ENCODE peak calls at places on chromosome 15, in five cellular contexts. One of them, this sample, is unnamed.
A peak's percentile ranks its signal among the peaks of the same experiment; 100 is the strongest.

GRCh38 chr15:31374489-31374888 is 47.9 kb downstream of the KLF13 start:
- DNase-seq in HFF-Myc: no peak
- DNase-seq in stimulated activated naive B cell treated with anti-CD40 and anti-IgM and Interleukin-4, amounts not matched to agents 10 μg/mL and 1 μg/mL and 100 μg/mL, for 72 hours: no peak
- DNase-seq in T1000: no peak
- DNase-seq in GM06990: no peak
- DNase-seq in this sample: no peak

GRCh38 chr15:88833688-88834087 is 30.5 kb downstream of the ACAN start:
- DNase-seq in HFF-Myc: no peak
- DNase-seq in GM06990: no peak
- DNase-seq in stimulated activated naive B cell treated with anti-CD40 and anti-IgM and Interleukin-4, amounts not matched to agents 10 μg/mL and 1 μg/mL and 100 μg/mL, for 72 hours: no peak
- DNase-seq in T1000: no peak
- DNase-seq in this sample: no peak

GRCh38 chr15:48939686-48940085 is 24.0 kb downstream of the SHC4 start:
- DNase-seq in stimulated activated naive B cell treated with anti-CD40 and anti-IgM and Interleukin-4, amounts not matched to agents 10 μg/mL and 1 μg/mL and 100 μg/mL, for 72 hours: no peak
- DNase-seq in GM06990: no peak
- DNase-seq in T1000: peak; percentile 38
- DNase-seq in HFF-Myc: peak; percentile 91
- DNase-seq in this sample: no peak

GRCh38 chr15:51024735-51025453 is 69.8 kb downstream of the TNFAIP8L3 start:
- DNase-seq in GM06990: no peak
- DNase-seq in HFF-Myc: no peak
- DNase-seq in stimulated activated naive B cell treated with anti-CD40 and anti-IgM and Interleukin-4, amounts not matched to agents 10 μg/mL and 1 μg/mL and 100 μg/mL, for 72 hours: no peak
- DNase-seq in T1000: no peak
- DNase-seq in this sample: no peak

GRCh38 chr15:84643838-84644237 is 10.2 kb downstream of the WDR73 start:
- DNase-seq in GM06990: no peak
- DNase-seq in stimulated activated naive B cell treated with anti-CD40 and anti-IgM and Interleukin-4, amounts not matched to agents 10 μg/mL and 1 μg/mL and 100 μg/mL, for 72 hours: no peak
- DNase-seq in HFF-Myc: no peak
- DNase-seq in T1000: no peak
- DNase-seq in this sample: no peak

GRCh38 chr15:25441111-25441510 is 2.3 kb upstream of the UBE3A start:
- DNase-seq in stimulated activated naive B cell treated with anti-CD40 and anti-IgM and Interleukin-4, amounts not matched to agents 10 μg/mL and 1 μg/mL and 100 μg/mL, for 72 hours: no peak
- DNase-seq in HFF-Myc: no peak
- DNase-seq in T1000: no peak
- DNase-seq in GM06990: no peak
- DNase-seq in this sample: no peak

GRCh38 chr15:22844421-22845288 is 6.2 kb downstream of the NIPA2 start:
- DNase-seq in HFF-Myc: no peak
- DNase-seq in T1000: no peak
- DNase-seq in stimulated activated naive B cell treated with anti-CD40 and anti-IgM and Interleukin-4, amounts not matched to agents 10 μg/mL and 1 μg/mL and 100 μg/mL, for 72 hours: no peak
- DNase-seq in GM06990: no peak
- DNase-seq in this sample: no peak

GRCh38 chr15:59276225-59277178 is 69.9 kb downstream of the LDHAL6B start:
- DNase-seq in stimulated activated naive B cell treated with anti-CD40 and anti-IgM and Interleukin-4, amounts not matched to agents 10 μg/mL and 1 μg/mL and 100 μg/mL, for 72 hours: no peak
- DNase-seq in T1000: no peak
- DNase-seq in GM06990: no peak
- DNase-seq in HFF-Myc: no peak
- DNase-seq in this sample: no peak

GRCh38 chr15:66196565-66196964 is 57.0 kb downstream of the MEGF11 start:
- DNase-seq in GM06990: no peak
- DNase-seq in stimulated activated naive B cell treated with anti-CD40 and anti-IgM and Interleukin-4, amounts not matched to agents 10 μg/mL and 1 μg/mL and 100 μg/mL, for 72 hours: no peak
- DNase-seq in HFF-Myc: peak; percentile 2
- DNase-seq in T1000: no peak
- DNase-seq in this sample: no peak

GRCh38 chr15:66652806-66653205 is 49.2 kb upstream of the SMAD6 start:
- DNase-seq in T1000: no peak
- DNase-seq in HFF-Myc: no peak
- DNase-seq in GM06990: no peak
- DNase-seq in stimulated activated naive B cell treated with anti-CD40 and anti-IgM and Interleukin-4, amounts not matched to agents 10 μg/mL and 1 μg/mL and 100 μg/mL, for 72 hours: no peak
- DNase-seq in this sample: no peak

GRCh38 chr15:74725241-74725774 is at the start of gene CYP1A1:
- DNase-seq in GM06990: no peak
- DNase-seq in stimulated activated naive B cell treated with anti-CD40 and anti-IgM and Interleukin-4, amounts not matched to agents 10 μg/mL and 1 μg/mL and 100 μg/mL, for 72 hours: peak; percentile 10
- DNase-seq in T1000: no peak
- DNase-seq in HFF-Myc: no peak
- DNase-seq in this sample: no peak

GRCh38 chr15:69298697-69299441 is at the start of gene PAQR5:
- DNase-seq in GM06990: no peak
- DNase-seq in HFF-Myc: no peak
- DNase-seq in T1000: no peak
- DNase-seq in stimulated activated naive B cell treated with anti-CD40 and anti-IgM and Interleukin-4, amounts not matched to agents 10 μg/mL and 1 μg/mL and 100 μg/mL, for 72 hours: no peak
- DNase-seq in this sample: no peak

GRCh38 chr15:101326462-101327146 is 31.6 kb upstream of the SNRPA1 start:
- DNase-seq in HFF-Myc: no peak
- DNase-seq in GM06990: no peak
- DNase-seq in stimulated activated naive B cell treated with anti-CD40 and anti-IgM and Interleukin-4, amounts not matched to agents 10 μg/mL and 1 μg/mL and 100 μg/mL, for 72 hours: no peak
- DNase-seq in T1000: no peak
- DNase-seq in this sample: no peak

GRCh38 chr15:58115692-58116091 is 22.5 kb upstream of the AQP9 start:
- DNase-seq in T1000: no peak
- DNase-seq in HFF-Myc: no peak
- DNase-seq in GM06990: no peak
- DNase-seq in stimulated activated naive B cell treated with anti-CD40 and anti-IgM and Interleukin-4, amounts not matched to agents 10 μg/mL and 1 μg/mL and 100 μg/mL, for 72 hours: no peak
- DNase-seq in this sample: no peak

GRCh38 chr15:27232876-27233275 is 261.9 kb downstream of the GABRG3 start:
- DNase-seq in HFF-Myc: no peak
- DNase-seq in stimulated activated naive B cell treated with anti-CD40 and anti-IgM and Interleukin-4, amounts not matched to agents 10 μg/mL and 1 μg/mL and 100 μg/mL, for 72 hours: no peak
- DNase-seq in T1000: no peak
- DNase-seq in GM06990: no peak
- DNase-seq in this sample: no peak

GRCh38 chr15:62999923-63000484 is 42.5 kb upstream of the TPM1 start:
- DNase-seq in T1000: no peak
- DNase-seq in HFF-Myc: no peak
- DNase-seq in stimulated activated naive B cell treated with anti-CD40 and anti-IgM and Interleukin-4, amounts not matched to agents 10 μg/mL and 1 μg/mL and 100 μg/mL, for 72 hours: no peak
- DNase-seq in GM06990: no peak
- DNase-seq in this sample: no peak

GRCh38 chr15:41746802-41747201 is 27.5 kb upstream of the MAPKBP1 start:
- DNase-seq in T1000: no peak
- DNase-seq in GM06990: no peak
- DNase-seq in HFF-Myc: no peak
- DNase-seq in stimulated activated naive B cell treated with anti-CD40 and anti-IgM and Interleukin-4, amounts not matched to agents 10 μg/mL and 1 μg/mL and 100 μg/mL, for 72 hours: no peak
- DNase-seq in this sample: no peak

GRCh38 chr15:88382482-88382983 is 84.7 kb downstream of the MRPL46 start:
- DNase-seq in stimulated activated naive B cell treated with anti-CD40 and anti-IgM and Interleukin-4, amounts not matched to agents 10 μg/mL and 1 μg/mL and 100 μg/mL, for 72 hours: no peak
- DNase-seq in HFF-Myc: no peak
- DNase-seq in T1000: no peak
- DNase-seq in GM06990: no peak
- DNase-seq in this sample: no peak

GRCh38 chr15:87349181-87349580 is 907.4 kb downstream of the NTRK3 start:
- DNase-seq in GM06990: no peak
- DNase-seq in T1000: no peak
- DNase-seq in stimulated activated naive B cell treated with anti-CD40 and anti-IgM and Interleukin-4, amounts not matched to agents 10 μg/mL and 1 μg/mL and 100 μg/mL, for 72 hours: no peak
- DNase-seq in HFF-Myc: no peak
- DNase-seq in this sample: no peak

GRCh38 chr15:44427756-44428724 is 611 bp downstream of the CTDSPL2 start:
- DNase-seq in T1000: no peak
- DNase-seq in GM06990: no peak
- DNase-seq in stimulated activated naive B cell treated with anti-CD40 and anti-IgM and Interleukin-4, amounts not matched to agents 10 μg/mL and 1 μg/mL and 100 μg/mL, for 72 hours: no peak
- DNase-seq in HFF-Myc: no peak
- DNase-seq in this sample: no peak

GRCh38 chr15:89801471-89802205 is 13.0 kb downstream of the ANPEP start:
- DNase-seq in HFF-Myc: no peak
- DNase-seq in stimulated activated naive B cell treated with anti-CD40 and anti-IgM and Interleukin-4, amounts not matched to agents 10 μg/mL and 1 μg/mL and 100 μg/mL, for 72 hours: no peak
- DNase-seq in GM06990: no peak
- DNase-seq in T1000: no peak
- DNase-seq in this sample: no peak

GRCh38 chr15:61063875-61064320 is 165.2 kb downstream of the RORA start:
- DNase-seq in T1000: no peak
- DNase-seq in HFF-Myc: no peak
- DNase-seq in GM06990: no peak
- DNase-seq in stimulated activated naive B cell treated with anti-CD40 and anti-IgM and Interleukin-4, amounts not matched to agents 10 μg/mL and 1 μg/mL and 100 μg/mL, for 72 hours: no peak
- DNase-seq in this sample: no peak

GRCh38 chr15:60760646-60761504 is 281.9 kb upstream of the ICE2 start:
- DNase-seq in stimulated activated naive B cell treated with anti-CD40 and anti-IgM and Interleukin-4, amounts not matched to agents 10 μg/mL and 1 μg/mL and 100 μg/mL, for 72 hours: no peak
- DNase-seq in HFF-Myc: no peak
- DNase-seq in GM06990: no peak
- DNase-seq in T1000: no peak
- DNase-seq in this sample: no peak

GRCh38 chr15:72307036-72307435 is 12.9 kb downstream of the CELF6 start:
- DNase-seq in HFF-Myc: no peak
- DNase-seq in T1000: no peak
- DNase-seq in stimulated activated naive B cell treated with anti-CD40 and anti-IgM and Interleukin-4, amounts not matched to agents 10 μg/mL and 1 μg/mL and 100 μg/mL, for 72 hours: no peak
- DNase-seq in GM06990: no peak
- DNase-seq in this sample: no peak

GRCh38 chr15:62850791-62851291 is 191.7 kb upstream of the TPM1 start:
- DNase-seq in T1000: peak; percentile 64
- DNase-seq in GM06990: no peak
- DNase-seq in stimulated activated naive B cell treated with anti-CD40 and anti-IgM and Interleukin-4, amounts not matched to agents 10 μg/mL and 1 μg/mL and 100 μg/mL, for 72 hours: no peak
- DNase-seq in HFF-Myc: peak; percentile 32
- DNase-seq in this sample: no peak

GRCh38 chr15:78103406-78104118 is 11.2 kb downstream of the SH2D7 start:
- DNase-seq in GM06990: peak; percentile 60
- DNase-seq in T1000: no peak
- DNase-seq in stimulated activated naive B cell treated with anti-CD40 and anti-IgM and Interleukin-4, amounts not matched to agents 10 μg/mL and 1 μg/mL and 100 μg/mL, for 72 hours: no peak
- DNase-seq in HFF-Myc: no peak
- DNase-seq in this sample: no peak

GRCh38 chr15:38672814-38673292 is 108.2 kb upstream of the RASGRP1 start:
- DNase-seq in HFF-Myc: no peak
- DNase-seq in T1000: no peak
- DNase-seq in GM06990: no peak
- DNase-seq in stimulated activated naive B cell treated with anti-CD40 and anti-IgM and Interleukin-4, amounts not matched to agents 10 μg/mL and 1 μg/mL and 100 μg/mL, for 72 hours: peak; percentile 33
- DNase-seq in this sample: no peak

GRCh38 chr15:100345438-100345837 is 3.7 kb upstream of the ADAMTS17 start:
- DNase-seq in T1000: no peak
- DNase-seq in stimulated activated naive B cell treated with anti-CD40 and anti-IgM and Interleukin-4, amounts not matched to agents 10 μg/mL and 1 μg/mL and 100 μg/mL, for 72 hours: no peak
- DNase-seq in HFF-Myc: no peak
- DNase-seq in GM06990: no peak
- DNase-seq in this sample: no peak

GRCh38 chr15:73139416-73140082 is 87.3 kb downstream of the NEO1 start:
- DNase-seq in GM06990: no peak
- DNase-seq in stimulated activated naive B cell treated with anti-CD40 and anti-IgM and Interleukin-4, amounts not matched to agents 10 μg/mL and 1 μg/mL and 100 μg/mL, for 72 hours: no peak
- DNase-seq in T1000: no peak
- DNase-seq in HFF-Myc: no peak
- DNase-seq in this sample: no peak

GRCh38 chr15:91456921-91457320 is 356.9 kb downstream of the SV2B start:
- DNase-seq in GM06990: no peak
- DNase-seq in T1000: no peak
- DNase-seq in HFF-Myc: no peak
- DNase-seq in stimulated activated naive B cell treated with anti-CD40 and anti-IgM and Interleukin-4, amounts not matched to agents 10 μg/mL and 1 μg/mL and 100 μg/mL, for 72 hours: no peak
- DNase-seq in this sample: no peak

GRCh38 chr15:59933607-59934006 is 70.5 kb upstream of the FOXB1 start:
- DNase-seq in GM06990: no peak
- DNase-seq in stimulated activated naive B cell treated with anti-CD40 and anti-IgM and Interleukin-4, amounts not matched to agents 10 μg/mL and 1 μg/mL and 100 μg/mL, for 72 hours: no peak
- DNase-seq in HFF-Myc: no peak
- DNase-seq in T1000: no peak
- DNase-seq in this sample: no peak

GRCh38 chr15:37057831-37058230 is 42.5 kb downstream of the MEIS2 start:
- DNase-seq in T1000: no peak
- DNase-seq in stimulated activated naive B cell treated with anti-CD40 and anti-IgM and Interleukin-4, amounts not matched to agents 10 μg/mL and 1 μg/mL and 100 μg/mL, for 72 hours: no peak
- DNase-seq in HFF-Myc: no peak
- DNase-seq in GM06990: no peak
- DNase-seq in this sample: no peak

GRCh38 chr15:78620839-78621421 is at the start of gene CHRNA3:
- DNase-seq in stimulated activated naive B cell treated with anti-CD40 and anti-IgM and Interleukin-4, amounts not matched to agents 10 μg/mL and 1 μg/mL and 100 μg/mL, for 72 hours: no peak
- DNase-seq in T1000: no peak
- DNase-seq in HFF-Myc: no peak
- DNase-seq in GM06990: no peak
- DNase-seq in this sample: no peak

GRCh38 chr15:90829942-90830440 is 38.4 kb upstream of the FURIN start:
- DNase-seq in stimulated activated naive B cell treated with anti-CD40 and anti-IgM and Interleukin-4, amounts not matched to agents 10 μg/mL and 1 μg/mL and 100 μg/mL, for 72 hours: peak; percentile 65
- DNase-seq in T1000: no peak
- DNase-seq in GM06990: peak; percentile 61
- DNase-seq in HFF-Myc: no peak
- DNase-seq in this sample: no peak

GRCh38 chr15:74995779-74996765 is 709 bp downstream of the SCAMP5 start:
- DNase-seq in T1000: no peak
- DNase-seq in HFF-Myc: no peak
- DNase-seq in stimulated activated naive B cell treated with anti-CD40 and anti-IgM and Interleukin-4, amounts not matched to agents 10 μg/mL and 1 μg/mL and 100 μg/mL, for 72 hours: no peak
- DNase-seq in GM06990: no peak
- DNase-seq in this sample: no peak

GRCh38 chr15:37940886-37941285 is 6.4 kb downstream of the TMCO5A start:
- DNase-seq in HFF-Myc: no peak
- DNase-seq in T1000: no peak
- DNase-seq in stimulated activated naive B cell treated with anti-CD40 and anti-IgM and Interleukin-4, amounts not matched to agents 10 μg/mL and 1 μg/mL and 100 μg/mL, for 72 hours: no peak
- DNase-seq in GM06990: no peak
- DNase-seq in this sample: no peak

GRCh38 chr15:82810061-82810862 is 834 bp downstream of the WHAMM start:
- DNase-seq in GM06990: peak; percentile 68
- DNase-seq in T1000: no peak
- DNase-seq in HFF-Myc: no peak
- DNase-seq in stimulated activated naive B cell treated with anti-CD40 and anti-IgM and Interleukin-4, amounts not matched to agents 10 μg/mL and 1 μg/mL and 100 μg/mL, for 72 hours: peak; percentile 35
- DNase-seq in this sample: no peak

This sample was measured in Panc1.